ENCODE peak calls at places on chromosomes 4 and X, in seven cellular contexts. One of them, this sample, is unnamed.

GRCh38 chr4:8308856-8309771 is 39.6 kb downstream of the HTRA3 start:
- DNase-seq in uterus: peak; percentile 81
- DNase-seq in CD8-positive, alpha-beta T cell: no peak
- DNase-seq in fibroblast of lung: peak; percentile 73
- DNase-seq in neural progenitor cell: no peak
- DNase-seq in CD4-positive, alpha-beta memory T cell: no peak
- DNase-seq in mammary epithelial cell: no peak
- DNase-seq in this sample: no peak

GRCh38 chr4:7469023-7469422 is 34.3 kb upstream of the PSAPL1 start:
- DNase-seq in CD4-positive, alpha-beta memory T cell: no peak
- DNase-seq in fibroblast of lung: no peak
- DNase-seq in CD8-positive, alpha-beta T cell: no peak
- DNase-seq in neural progenitor cell: no peak
- DNase-seq in mammary epithelial cell: no peak
- DNase-seq in uterus: no peak
- DNase-seq in this sample: no peak

GRCh38 chr4:47184071-47184470 is 152.7 kb downstream of the GABRB1 start:
- DNase-seq in uterus: no peak
- DNase-seq in CD8-positive, alpha-beta T cell: no peak
- DNase-seq in CD4-positive, alpha-beta memory T cell: no peak
- DNase-seq in fibroblast of lung: no peak
- DNase-seq in neural progenitor cell: no peak
- DNase-seq in mammary epithelial cell: no peak
- DNase-seq in this sample: no peak

GRCh38 chr4:121192013-121192412 is 27.9 kb upstream of the TNIP3 start:
- DNase-seq in uterus: no peak
- DNase-seq in CD8-positive, alpha-beta T cell: no peak
- DNase-seq in mammary epithelial cell: peak; percentile 3
- DNase-seq in CD4-positive, alpha-beta memory T cell: no peak
- DNase-seq in neural progenitor cell: no peak
- DNase-seq in fibroblast of lung: no peak
- DNase-seq in this sample: no peak

GRCh38 chr4:87005369-87005689 is 70.5 kb downstream of the AFF1 start:
- DNase-seq in CD4-positive, alpha-beta memory T cell: no peak
- DNase-seq in CD8-positive, alpha-beta T cell: no peak
- DNase-seq in mammary epithelial cell: no peak
- DNase-seq in uterus: no peak
- DNase-seq in fibroblast of lung: peak; percentile 36
- DNase-seq in neural progenitor cell: no peak
- DNase-seq in this sample: no peak

GRCh38 chrX:80747832-80748231 is 61.8 kb downstream of the BRWD3 start:
- DNase-seq in neural progenitor cell: no peak
- DNase-seq in CD4-positive, alpha-beta memory T cell: no peak
- DNase-seq in mammary epithelial cell: peak; percentile 46
- DNase-seq in uterus: no peak
- DNase-seq in fibroblast of lung: peak; percentile 0
- DNase-seq in CD8-positive, alpha-beta T cell: no peak
- DNase-seq in this sample: no peak

GRCh38 chrX:121598356-121598755 is 550.9 kb downstream of the GLUD2 start:
- DNase-seq in neural progenitor cell: no peak
- DNase-seq in uterus: no peak
- DNase-seq in CD4-positive, alpha-beta memory T cell: no peak
- DNase-seq in fibroblast of lung: no peak
- DNase-seq in mammary epithelial cell: peak; percentile 2
- DNase-seq in CD8-positive, alpha-beta T cell: no peak
- DNase-seq in this sample: no peak

GRCh38 chr4:2267841-2268240 is 5.9 kb upstream of the MXD4 start:
- DNase-seq in uterus: no peak
- DNase-seq in mammary epithelial cell: no peak
- DNase-seq in neural progenitor cell: no peak
- DNase-seq in CD8-positive, alpha-beta T cell: no peak
- DNase-seq in fibroblast of lung: no peak
- DNase-seq in CD4-positive, alpha-beta memory T cell: no peak
- DNase-seq in this sample: no peak

GRCh38 chrX:116862340-116862739 is 399.6 kb upstream of the CT83 start:
- DNase-seq in uterus: no peak
- DNase-seq in CD8-positive, alpha-beta T cell: no peak
- DNase-seq in neural progenitor cell: no peak
- DNase-seq in CD4-positive, alpha-beta memory T cell: no peak
- DNase-seq in fibroblast of lung: no peak
- DNase-seq in mammary epithelial cell: no peak
- DNase-seq in this sample: no peak

GRCh38 chrX:131724292-131724691 is 180.4 kb downstream of the OR13H1 start:
- DNase-seq in neural progenitor cell: no peak
- DNase-seq in mammary epithelial cell: no peak
- DNase-seq in uterus: no peak
- DNase-seq in CD4-positive, alpha-beta memory T cell: no peak
- DNase-seq in CD8-positive, alpha-beta T cell: no peak
- DNase-seq in fibroblast of lung: no peak
- DNase-seq in this sample: no peak
- H3K9me3 ChIP-seq in neural progenitor cell: no peaks in the 10 kb centered on the region
- H3K9me3 ChIP-seq in mammary epithelial cell: no peaks in the 10 kb centered on the region
- H3K9me3 ChIP-seq in uterus: no peaks in the 10 kb centered on the region
- H3K9me3 ChIP-seq in CD4-positive, alpha-beta memory T cell: no peaks in the 10 kb centered on the region
- H3K9me3 ChIP-seq in CD8-positive, alpha-beta T cell: no peaks in the 10 kb centered on the region
- H3K9me3 ChIP-seq in fibroblast of lung: no peaks in the 10 kb centered on the region
- H3K9me3 ChIP-seq in this sample: no peaks in the 10 kb centered on the region

DNA sequence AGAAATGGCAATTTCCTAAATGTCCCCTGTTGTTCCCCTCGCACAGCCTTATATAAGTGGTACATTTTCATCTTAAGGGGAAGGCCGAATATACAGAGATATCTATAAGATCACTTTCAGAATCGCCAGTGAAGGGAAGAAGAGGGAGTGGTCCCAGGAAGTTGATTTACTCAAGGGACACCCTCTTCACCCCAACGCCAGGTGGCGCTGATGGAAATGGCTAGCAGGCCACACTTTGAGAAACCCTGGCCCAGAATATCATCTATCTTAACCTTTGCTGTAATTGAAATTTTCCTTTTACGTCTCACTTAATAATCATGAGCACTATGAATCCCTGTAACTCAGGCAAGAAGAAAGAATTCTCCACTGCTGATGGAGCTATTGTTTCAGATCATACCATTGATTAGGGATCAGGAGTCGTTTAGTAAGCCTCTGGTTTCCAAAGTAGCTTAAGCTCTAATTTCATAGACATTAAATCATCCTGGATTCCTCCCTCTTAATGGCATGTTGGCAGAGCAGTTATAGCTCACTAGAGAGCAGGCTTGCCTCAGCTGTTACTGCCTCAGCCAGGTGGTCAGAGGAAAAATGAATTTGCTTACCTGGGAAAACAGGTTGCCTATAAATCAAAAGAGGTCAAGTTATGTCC is 941.3 kb upstream of the TENM3 start:
- DNase-seq in uterus: no peak
- DNase-seq in CD8-positive, alpha-beta T cell: no peak
- DNase-seq in CD4-positive, alpha-beta memory T cell: no peak
- DNase-seq in fibroblast of lung: peak; percentile 36
- DNase-seq in mammary epithelial cell: peak; percentile 24
- DNase-seq in neural progenitor cell: peak; percentile 58
- DNase-seq in this sample: no peak
- H3K9me3 ChIP-seq in uterus: no peaks in the 10 kb centered on the region
- H3K9me3 ChIP-seq in CD8-positive, alpha-beta T cell: no peaks in the 10 kb centered on the region
- H3K9me3 ChIP-seq in CD4-positive, alpha-beta memory T cell: no peaks in the 10 kb centered on the region
- H3K9me3 ChIP-seq in fibroblast of lung: no peaks in the 10 kb centered on the region
- H3K9me3 ChIP-seq in mammary epithelial cell: no peaks in the 10 kb centered on the region
- H3K9me3 ChIP-seq in neural progenitor cell: no peaks in the 10 kb centered on the region
- H3K9me3 ChIP-seq in this sample: no peaks in the 10 kb centered on the region

DNA sequence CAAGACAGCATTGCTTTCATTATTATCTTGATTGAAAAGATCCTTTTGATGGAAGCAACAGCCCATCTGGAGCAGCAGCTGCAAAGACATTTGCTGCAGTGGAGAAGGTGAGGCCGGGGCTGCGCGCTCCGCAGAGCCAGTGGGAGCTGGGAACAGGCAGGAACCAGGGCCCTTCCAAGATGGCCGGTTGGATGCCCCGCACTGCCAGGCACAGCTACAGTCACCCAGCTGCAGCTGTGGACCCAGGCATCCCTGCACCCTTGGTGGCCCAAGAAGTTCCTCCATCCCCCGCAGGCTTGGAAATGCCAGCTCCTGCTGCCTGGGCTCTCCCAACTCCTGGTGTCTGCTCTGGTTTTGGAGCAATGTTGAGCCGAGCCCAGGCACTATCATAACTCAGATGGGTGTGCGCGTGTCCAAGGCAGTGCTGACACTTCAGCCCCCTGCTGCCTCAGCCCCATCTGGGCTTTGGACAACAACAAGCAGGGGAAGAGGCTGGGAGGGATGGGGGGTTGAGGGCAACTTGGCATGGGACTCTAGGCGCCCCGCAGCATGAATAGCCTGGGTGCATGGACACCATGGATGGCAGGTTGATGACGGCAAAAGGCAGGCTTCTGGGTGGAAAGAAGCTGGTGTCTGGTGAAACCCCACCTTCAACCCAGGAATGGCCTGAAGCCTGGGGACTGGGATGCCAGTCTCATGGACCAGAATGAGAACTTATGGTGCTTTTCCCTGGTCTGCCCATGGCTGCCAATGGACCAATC is 371.8 kb downstream of the FSTL5 start:
- DNase-seq in CD8-positive, alpha-beta T cell: no peak
- DNase-seq in CD4-positive, alpha-beta memory T cell: no peak
- DNase-seq in uterus: no peak
- DNase-seq in fibroblast of lung: no peak
- DNase-seq in mammary epithelial cell: no peak
- DNase-seq in neural progenitor cell: no peak
- DNase-seq in this sample: no peak
- H3K9me3 ChIP-seq in CD8-positive, alpha-beta T cell: no peaks in the 10 kb centered on the region
- H3K9me3 ChIP-seq in CD4-positive, alpha-beta memory T cell: no peaks in the 10 kb centered on the region
- H3K9me3 ChIP-seq in uterus: no peaks in the 10 kb centered on the region
- H3K9me3 ChIP-seq in fibroblast of lung: no peaks in the 10 kb centered on the region
- H3K9me3 ChIP-seq in mammary epithelial cell: no peaks in the 10 kb centered on the region
- H3K9me3 ChIP-seq in neural progenitor cell: no peaks in the 10 kb centered on the region
- H3K9me3 ChIP-seq in this sample: no peaks in the 10 kb centered on the region

DNA sequence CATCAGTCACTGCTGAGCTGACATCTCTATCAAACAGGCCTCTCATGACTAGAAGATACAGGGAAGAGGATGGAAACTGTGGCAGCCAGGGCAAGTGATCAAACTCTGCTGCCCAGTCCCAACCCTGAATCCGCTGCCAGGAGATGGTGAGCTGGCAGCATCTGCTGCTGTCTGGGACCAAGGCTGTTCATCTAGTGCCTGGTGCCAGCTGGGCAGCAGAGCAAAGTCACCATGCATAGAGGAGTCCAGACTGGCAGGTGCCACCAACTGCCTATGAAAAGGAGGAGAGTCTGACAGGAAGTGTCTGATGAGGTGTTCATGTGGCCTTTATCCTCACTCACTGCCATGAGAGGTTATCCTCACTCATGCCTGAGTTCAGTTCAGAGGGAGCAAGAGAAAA is 518.9 kb downstream of the MID1IP1 start:
- DNase-seq in fibroblast of lung: no peak
- DNase-seq in mammary epithelial cell: no peak
- DNase-seq in uterus: no peak
- DNase-seq in neural progenitor cell: no peak
- DNase-seq in CD4-positive, alpha-beta memory T cell: no peak
- DNase-seq in CD8-positive, alpha-beta T cell: no peak
- DNase-seq in this sample: no peak
- H3K9me3 ChIP-seq in fibroblast of lung: no peaks in the 10 kb centered on the region
- H3K9me3 ChIP-seq in mammary epithelial cell: no peaks in the 10 kb centered on the region
- H3K9me3 ChIP-seq in uterus: no peaks in the 10 kb centered on the region
- H3K9me3 ChIP-seq in neural progenitor cell: no peaks in the 10 kb centered on the region
- H3K9me3 ChIP-seq in CD4-positive, alpha-beta memory T cell: no peaks in the 10 kb centered on the region
- H3K9me3 ChIP-seq in CD8-positive, alpha-beta T cell: no peaks in the 10 kb centered on the region
- H3K9me3 ChIP-seq in this sample: no peaks in the 10 kb centered on the region

GRCh38 chr4:26891054-26891453 is 30.4 kb downstream of the STIM2 start:
- DNase-seq in CD8-positive, alpha-beta T cell: no peak
- DNase-seq in neural progenitor cell: no peak
- DNase-seq in mammary epithelial cell: no peak
- DNase-seq in uterus: no peak
- DNase-seq in fibroblast of lung: no peak
- DNase-seq in CD4-positive, alpha-beta memory T cell: no peak
- DNase-seq in this sample: no peak
- H3K9me3 ChIP-seq in CD8-positive, alpha-beta T cell: no peaks in the 10 kb centered on the region
- H3K9me3 ChIP-seq in neural progenitor cell: no peaks in the 10 kb centered on the region
- H3K9me3 ChIP-seq in mammary epithelial cell: no peaks in the 10 kb centered on the region
- H3K9me3 ChIP-seq in uterus: no peaks in the 10 kb centered on the region
- H3K9me3 ChIP-seq in fibroblast of lung: no peaks in the 10 kb centered on the region
- H3K9me3 ChIP-seq in CD4-positive, alpha-beta memory T cell: no peaks in the 10 kb centered on the region
- H3K9me3 ChIP-seq in this sample: no peaks in the 10 kb centered on the region

GRCh38 chrX:119013146-119013545 is 38.7 kb downstream of the LONRF3 start:
- DNase-seq in CD4-positive, alpha-beta memory T cell: no peak
- DNase-seq in uterus: no peak
- DNase-seq in neural progenitor cell: no peak
- DNase-seq in mammary epithelial cell: no peak
- DNase-seq in CD8-positive, alpha-beta T cell: no peak
- DNase-seq in fibroblast of lung: no peak
- DNase-seq in this sample: no peak
- H3K9me3 ChIP-seq in CD4-positive, alpha-beta memory T cell: no peaks in the 10 kb centered on the region
- H3K9me3 ChIP-seq in uterus: no peaks in the 10 kb centered on the region
- H3K9me3 ChIP-seq in neural progenitor cell: no peaks in the 10 kb centered on the region
- H3K9me3 ChIP-seq in mammary epithelial cell: peaks cover 5% of the 10 kb centered on the region
- H3K9me3 ChIP-seq in CD8-positive, alpha-beta T cell: no peaks in the 10 kb centered on the region
- H3K9me3 ChIP-seq in fibroblast of lung: no peaks in the 10 kb centered on the region
- H3K9me3 ChIP-seq in this sample: no peaks in the 10 kb centered on the region